ENCODE peak calls at places on chromosomes 13 and 19, in five cellular contexts. I is CD8-positive, alpha-beta T cell; X is neural crest cell; K is uterus; U is body of pancreas. Y is an unnamed sample.

GRCh38 chr13:78609464-78610205 is 6.3 kb upstream of the POU4F1 start:
- DNase-seq in X (no peak), U (peak; percentile 36), I (no peak), K (peak; percentile 39), Y (no peak)

GRCh38 chr19:17236414-17236716 is 9.4 kb downstream of the NR2F6 start:
- DNase-seq in U (no peak), K (no peak), X (no peak), I (no peak), Y (no peak)

GRCh38 chr19:50648659-50649058 is 586 bp upstream of the C19orf81 start:
- DNase-seq in X (no peak), I (no peak), U (no peak), K (no peak), Y (no peak)

GRCh38 chr13:32951580-32951979 is 64.6 kb upstream of the KL start:
- DNase-seq in K (no peak), X (no peak), U (no peak), I (no peak), Y (no peak)

GRCh38 chr13:32216281-32216680 is 98.9 kb downstream of the ZAR1L start:
- DNase-seq in U (no peak), K (no peak), I (no peak), X (no peak), Y (no peak)

GRCh38 chr13:99986751-99987150 is 5.2 kb downstream of the ZIC2 start:
- DNase-seq in K (no peak), U (no peak), I (no peak), X (no peak), Y (no peak)

GRCh38 chr13:31073859-31074718 is 87.6 kb downstream of the HSPH1 start:
- DNase-seq in X (no peak), I (no peak), U (no peak), K (no peak), Y (peak; percentile 78)

GRCh38 chr13:73533111-73533510 is 474.3 kb downstream of the KLF5 start:
- DNase-seq in X (no peak), U (no peak), K (no peak), I (no peak), Y (no peak)

GRCh38 chr19:5253403-5254110 is 87.1 kb downstream of the PTPRS start:
- DNase-seq in K (no peak), I (no peak), X (no peak), U (no peak), Y (no peak)

GRCh38 chr19:34308381-34309367 is 54.3 kb downstream of the GARRE1 start:
- DNase-seq in X (no peak), K (no peak), I (peak; percentile 22), U (no peak), Y (no peak)

GRCh38 chr19:4688587-4688986 is 18.4 kb upstream of the MYDGF start:
- DNase-seq in K (no peak), I (no peak), U (no peak), X (no peak), Y (no peak)

GRCh38 chr19:1006711-1007398 is 6.6 kb downstream of the GRIN3B start:
- DNase-seq in X (no peak), U (no peak), I (no peak), K (no peak), Y (no peak)

DNA sequence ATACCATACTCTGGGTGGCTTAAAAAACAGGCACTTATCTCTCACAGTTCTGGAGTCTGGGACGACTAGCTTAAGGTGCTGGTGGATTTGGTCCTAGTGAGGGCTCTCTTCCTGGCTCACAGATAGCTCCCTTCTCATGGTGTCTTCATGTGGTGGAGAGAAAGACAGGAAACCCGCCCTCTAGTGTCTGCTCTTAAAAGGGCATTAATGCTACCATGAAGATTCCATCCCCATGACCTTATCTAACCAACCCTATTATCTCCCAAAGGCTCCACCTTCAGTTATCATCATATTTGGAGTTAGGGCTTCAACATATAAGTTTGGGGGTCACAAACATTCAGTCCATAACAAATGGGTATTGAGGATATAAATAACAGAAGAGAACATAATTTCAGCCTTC is 139.4 kb downstream of the HS6ST3 start:
- DNase-seq in X (no peak), U (no peak), I (no peak), K (no peak), Y (no peak)
- TF ChIP-seq CTCF in X (peak; percentile 58), U (no peak), I (no peak), K (no peak), Y (peak; percentile 60)

GRCh38 chr13:49653478-49653877 is 25.2 kb downstream of the ARL11 start:
- DNase-seq in K (no peak), U (no peak), X (no peak), I (no peak), Y (no peak)

GRCh38 chr13:49649963-49650312 is 21.6 kb downstream of the ARL11 start:
- DNase-seq in U (no peak), X (no peak), I (no peak), K (no peak), Y (no peak)

GRCh38 chr13:49655906-49656305 is 27.6 kb downstream of the ARL11 start:
- DNase-seq in X (no peak), K (no peak), I (no peak), U (no peak), Y (no peak)

GRCh38 chr13:49651775-49652690 is 23.7 kb downstream of the ARL11 start:
- DNase-seq in K (no peak), X (no peak), U (peak; percentile 44), I (no peak), Y (no peak)

GRCh38 chr13:49652691-49653305 is 24.5 kb downstream of the ARL11 start:
- DNase-seq in I (no peak), K (no peak), U (peak; percentile 43), X (peak; percentile 32), Y (peak; percentile 64)
- TF ChIP-seq CTCF in I (no peak), K (no peak), U (no peak), X (peak; percentile 65), Y (peak; percentile 54)

GRCh38 chr19:48085904-48086864 is 24.4 kb downstream of the PLA2G4C start:
- DNase-seq in K (no peak), X (no peak), U (no peak), I (no peak), Y (no peak)
- TF ChIP-seq CTCF in K (no peak), X (no peak), U (no peak), I (no peak), Y (peak; percentile 31)

GRCh38 chr13:84760956-84761355 is 878.7 kb upstream of the SLITRK1 start:
- DNase-seq in K (no peak), I (no peak), X (no peak), U (no peak), Y (no peak)
- TF ChIP-seq CTCF in K (no peak), I (no peak), X (no peak), U (no peak), Y (no peak)

GRCh38 chr13:28659611-28659970 is 661 bp downstream of the POMP start:
- DNase-seq in U (no peak), X (no peak), I (no peak), K (no peak), Y (no peak)
- TF ChIP-seq CTCF in U (no peak), X (no peak), I (no peak), K (no peak), Y (no peak)

DNA sequence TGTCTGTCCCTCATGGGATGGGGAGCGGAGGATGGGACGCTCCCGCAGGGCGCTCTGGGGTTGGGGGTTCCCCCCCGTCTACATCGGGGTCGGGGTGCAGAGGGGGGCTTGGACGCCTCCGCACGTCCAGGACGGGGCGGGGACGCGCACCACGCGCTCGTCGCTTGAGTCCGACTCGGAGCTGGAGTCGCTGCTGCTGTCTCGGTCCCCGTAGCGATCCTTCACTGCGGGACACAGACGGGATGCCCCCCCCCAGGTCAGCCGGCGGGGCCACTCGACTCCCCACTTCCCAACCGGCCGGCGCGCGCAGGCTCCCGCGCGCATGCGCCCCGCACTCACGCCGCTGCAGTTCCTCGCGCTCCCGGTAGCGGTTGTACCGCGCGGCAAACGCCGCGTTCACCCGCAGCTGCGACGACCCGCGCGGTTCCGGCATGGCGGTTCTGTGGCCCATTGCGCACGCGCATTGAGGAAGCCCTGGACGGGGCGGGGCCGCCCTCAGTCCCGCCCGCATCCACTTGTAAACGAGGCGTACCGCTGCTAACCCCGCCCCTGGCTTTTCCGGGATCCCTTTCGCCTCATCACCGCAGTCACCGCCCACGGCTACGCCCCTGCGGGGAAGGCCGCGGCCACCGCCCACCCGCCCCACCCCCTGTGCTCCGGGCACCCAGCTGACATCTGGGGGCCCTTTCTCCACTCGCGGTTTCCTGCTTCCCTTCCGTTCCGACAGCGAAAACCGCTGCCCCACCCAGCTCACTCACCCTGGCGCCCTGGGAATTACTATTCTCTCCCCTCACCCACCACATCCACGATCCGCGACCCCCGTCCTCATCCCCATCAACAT is at the start of gene KRI1:
- DNase-seq in I (peak; percentile 99), X (peak; percentile 99), U (peak; percentile 99), K (peak; percentile 99), Y (peak; percentile 99)
- TF ChIP-seq CTCF in I (no peak), X (peak; percentile 58), U (peak; percentile 29), K (no peak), Y (no peak)

GRCh38 chr19:42175335-42175734 is 42.1 kb downstream of the DEDD2 start:
- DNase-seq in K (no peak), I (no peak), X (no peak), U (no peak), Y (no peak)

GRCh38 chr19:42177686-42178019 is 39.8 kb downstream of the DEDD2 start:
- DNase-seq in K (no peak), X (no peak), U (no peak), I (no peak), Y (no peak)

GRCh38 chr19:42175952-42176648 is 41.4 kb downstream of the DEDD2 start:
- DNase-seq in I (no peak), K (no peak), U (no peak), X (peak; percentile 20), Y (no peak)

GRCh38 chr19:42176649-42176989 is 40.9 kb downstream of the DEDD2 start:
- DNase-seq in K (no peak), U (no peak), X (no peak), I (no peak), Y (peak; percentile 44)

DNA sequence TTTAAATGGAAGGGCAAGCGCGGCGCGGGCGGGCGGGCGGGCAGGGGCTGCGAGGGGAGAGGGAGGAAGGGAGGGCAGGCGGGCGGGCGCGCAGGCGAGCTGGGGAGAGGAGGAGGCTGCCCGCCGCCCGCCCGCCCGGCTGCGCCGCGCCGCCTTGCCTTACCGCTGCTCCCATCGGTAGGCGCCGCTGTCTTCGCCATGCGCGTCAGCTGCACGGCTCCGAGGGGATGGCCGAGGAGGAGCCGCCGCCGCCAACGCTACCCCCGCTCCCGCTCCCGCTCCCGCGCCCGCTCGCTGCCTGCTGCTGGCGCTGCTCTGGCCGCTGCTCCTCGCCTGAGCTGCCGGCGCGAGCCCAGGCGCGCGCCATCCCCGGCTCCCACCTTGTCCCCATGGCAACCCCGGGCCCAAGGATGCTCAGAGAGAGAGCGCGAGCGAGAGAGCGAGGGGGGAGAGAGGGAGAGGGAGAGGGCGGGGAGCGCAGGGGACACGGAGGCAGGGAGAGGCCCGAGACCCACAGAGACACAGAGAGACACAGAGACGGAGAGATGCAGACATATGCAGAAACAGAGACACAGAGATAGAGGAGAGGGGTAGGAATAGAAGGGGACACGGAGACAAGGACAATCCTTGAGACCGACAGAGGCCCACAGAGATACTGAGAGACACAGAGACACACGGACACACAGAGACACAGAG is 40.3 kb downstream of the DEDD2 start:
- DNase-seq in K (peak; percentile 64), I (peak; percentile 74), U (peak; percentile 76), X (peak; percentile 79), Y (peak; percentile 82)
- TF ChIP-seq CTCF in K (peak; percentile 61), I (peak; percentile 43), U (no peak), X (peak; percentile 56), Y (peak; percentile 61)